ENCODE peak calls at places on chromosome 22, in nine cellular contexts. O is suprapubic skin, H is left ventricle myocardium inferior, W is right cardiac atrium, K is thoracic aorta, U is neural progenitor cell, J is A549, S is transverse colon, D is esophagus squamous epithelium. V is an unnamed sample. For H3K4me1, the result is how much of the 10 kb centered on the place peaks cover.

GRCh38 chr22:44632823-44633478 is 69.1 kb upstream of the PRR5 start:
- DNase-seq in S (no peak), O (no peak), J (no peak), W (no peak), K (no peak), U (no peak), H (no peak), D (no peak), V (no peak)

GRCh38 chr22:38733329-38734202 is 22.2 kb downstream of the SUN2 start:
- DNase-seq in O (no peak), H (peak), J (peak), D (no peak), W (no peak), S (peak), U (peak), K (no peak), V (no peak)

GRCh38 chr22:28935713-28936112 is 52.3 kb downstream of the ZNRF3 start:
- DNase-seq in H (no peak), W (no peak), O (no peak), D (no peak), K (no peak), U (no peak), J (no peak), S (no peak), V (no peak)

GRCh38 chr22:21730535-21731308 is 4.9 kb downstream of the YPEL1 start:
- DNase-seq in K (no peak), H (no peak), D (no peak), W (no peak), J (no peak), U (no peak), O (no peak), S (no peak), V (no peak)

GRCh38 chr22:29947410-29948387 is 64.7 kb downstream of the MTMR3 start:
- DNase-seq in O (no peak), J (no peak), S (no peak), D (no peak), K (no peak), W (no peak), U (no peak), H (no peak), V (no peak)

GRCh38 chr22:27349456-27349855 is 452.1 kb downstream of the MN1 start:
- DNase-seq in D (no peak), J (no peak), U (no peak), H (no peak), S (no peak), O (no peak), K (no peak), W (no peak), V (no peak)

GRCh38 chr22:21688706-21689381 is 23.0 kb downstream of the PPIL2 start:
- DNase-seq in O (no peak), J (no peak), K (no peak), H (no peak), S (no peak), D (no peak), U (no peak), W (no peak), V (no peak)

GRCh38 chr22:22168190-22168940 is 76.2 kb upstream of the VPREB1 start:
- DNase-seq in J (peak), W (no peak), O (no peak), H (no peak), U (peak), D (no peak), S (peak), K (no peak), V (no peak)

GRCh38 chr22:21726650-21727049 is 8.9 kb downstream of the YPEL1 start:
- DNase-seq in O (no peak), S (peak), H (no peak), D (no peak), W (no peak), U (peak), J (peak), K (no peak), V (no peak)

GRCh38 chr22:36329217-36330078 is 58.3 kb downstream of the MYH9 start:
- DNase-seq in W (peak), S (peak), U (peak), D (no peak), K (peak), J (peak), O (no peak), H (peak), V (peak)
- H3K4me3 ChIP-seq in W (no peak), S (no peak), U (peak), D (peak), K (peak), J (no peak), O (peak), H (peak), V (no peak)

GRCh38 chr22:24161909-24162308 is 19.4 kb upstream of the SUSD2 start:
- DNase-seq in J (no peak), S (no peak), K (no peak), H (peak), O (no peak), D (no peak), W (no peak), U (no peak), V (no peak)

GRCh38 chr22:24159650-24160049 is 21.6 kb upstream of the SUSD2 start:
- DNase-seq in O (no peak), J (no peak), K (no peak), U (no peak), H (no peak), S (no peak), D (no peak), W (no peak), V (no peak)

GRCh38 chr22:24162377-24162927 is 18.8 kb upstream of the SUSD2 start:
- DNase-seq in D (no peak), U (no peak), S (no peak), K (no peak), H (no peak), W (no peak), O (no peak), J (no peak), V (no peak)

GRCh38 chr22:24160546-24160945 is 20.7 kb upstream of the SUSD2 start:
- DNase-seq in S (no peak), U (no peak), H (peak), W (no peak), O (no peak), D (no peak), K (no peak), J (no peak), V (no peak)

GRCh38 chr22:24161485-24161884 is 19.8 kb upstream of the SUSD2 start:
- DNase-seq in W (no peak), J (no peak), U (no peak), D (no peak), S (no peak), H (no peak), O (no peak), K (no peak), V (no peak)
- H3K4me1 ChIP-seq in W (under half), J (under half), U (under half), D (half or more), S (under half), H (half or more), O (under half), K (under half), V (under half)

DNA sequence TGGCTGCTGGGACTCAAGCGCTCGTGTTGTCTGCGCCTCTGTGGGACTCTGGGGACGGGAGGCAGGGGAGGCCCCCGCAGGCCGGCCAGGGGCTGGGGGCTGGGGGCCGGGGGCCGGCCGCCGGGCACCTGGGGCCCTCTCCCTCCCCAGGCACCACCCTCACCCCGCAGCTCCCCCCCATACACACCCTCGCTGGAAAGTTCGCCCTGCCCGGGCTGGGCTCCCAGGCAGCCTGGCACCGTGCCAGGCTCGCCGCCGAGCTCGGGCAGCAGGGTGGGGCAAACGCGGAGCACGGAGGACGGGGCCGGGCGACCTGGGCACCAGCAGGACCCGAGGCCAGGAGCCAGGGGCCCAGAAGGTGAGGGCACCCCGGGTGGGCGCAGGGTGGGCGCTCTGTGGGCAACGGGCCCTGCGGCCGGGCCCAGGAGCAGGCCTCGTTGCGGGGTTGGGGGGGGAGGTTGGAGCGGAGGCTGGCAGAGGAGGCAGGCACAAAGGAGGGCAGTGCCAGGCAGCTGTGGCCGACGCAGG is 76.7 kb upstream of the WNT7B start:
- DNase-seq in S (peak), U (no peak), D (no peak), W (peak), H (peak), J (peak), K (no peak), O (peak), V (peak)
- H3K4me3 ChIP-seq in S (peak), U (no peak), D (peak), W (peak), H (peak), J (peak), K (peak), O (peak), V (peak)

GRCh38 chr22:19079691-19080090 is 42.5 kb downstream of the DGCR2 start:
- DNase-seq in S (no peak), K (no peak), U (no peak), O (peak), D (no peak), J (no peak), H (no peak), W (no peak), V (no peak)
- H3K4me1 ChIP-seq in S (under half), K (under half), U (under half), O (under half), D (under half), J (under half), H (under half), W (under half), V (under half)

DNA sequence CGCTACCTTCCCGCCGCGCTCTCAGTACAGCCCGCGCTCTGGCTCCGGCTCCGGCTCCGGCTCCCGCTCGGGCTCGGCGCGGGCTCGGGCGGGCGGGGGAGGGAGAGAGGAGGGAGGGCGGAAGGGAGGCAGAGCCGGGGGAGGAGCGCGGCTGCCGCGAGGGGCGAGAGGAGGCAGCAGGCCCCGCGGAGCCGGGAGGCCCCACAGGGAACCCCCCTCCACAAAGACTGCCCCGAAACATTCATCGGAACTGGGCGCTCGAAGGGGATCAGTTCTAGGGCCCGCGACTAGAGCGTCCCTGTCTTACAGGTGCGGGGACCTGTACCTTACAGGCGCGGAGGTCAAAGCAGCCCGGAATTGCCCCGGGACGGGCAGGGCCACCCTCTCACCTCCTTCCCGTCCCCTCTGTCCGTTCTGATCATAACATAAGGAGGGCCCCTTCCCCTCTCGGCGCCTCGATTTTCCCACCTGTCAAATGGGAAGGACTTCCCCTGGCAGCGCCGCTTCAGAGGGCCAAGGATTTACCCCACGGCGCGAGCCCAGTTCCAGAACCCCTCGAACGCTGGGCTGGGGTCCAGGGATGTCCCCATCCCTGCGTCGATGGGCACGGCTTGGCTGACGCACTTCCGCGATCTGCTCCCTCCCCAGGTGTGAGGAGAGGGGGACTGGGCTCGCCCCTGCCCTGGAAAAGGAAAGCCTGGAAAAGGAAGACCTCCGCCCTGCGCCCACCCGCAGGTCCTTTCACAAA is at the start of gene SHISA8:
- DNase-seq in D (no peak), W (peak), J (no peak), K (no peak), U (peak), O (no peak), H (peak), S (peak), V (no peak)
- H3K4me3 ChIP-seq in D (peak), W (peak), J (peak), K (peak), U (peak), O (peak), H (peak), S (no peak), V (no peak)

DNA sequence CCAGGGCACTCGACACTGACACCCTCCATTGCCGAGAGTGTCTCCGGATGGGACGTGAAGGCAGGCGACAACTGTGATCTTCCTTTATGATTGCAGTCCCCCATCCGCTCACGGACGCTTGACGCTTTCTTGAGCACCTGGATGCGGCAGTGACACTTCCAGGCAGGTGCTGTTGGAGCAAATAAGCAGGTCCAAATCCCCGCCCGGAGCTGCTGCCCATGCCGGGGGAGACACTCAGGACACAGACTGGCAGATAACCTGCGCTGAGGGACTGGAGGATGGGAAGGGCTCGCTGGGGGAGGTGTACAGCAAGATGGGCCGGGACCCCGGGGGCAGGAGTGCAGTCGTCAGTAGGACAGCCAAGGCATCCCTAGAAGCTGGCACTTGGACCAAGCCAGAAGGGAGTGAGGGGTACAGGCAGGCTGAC is 1403.5 kb downstream of the BRD1 start:
- DNase-seq in U (no peak), K (no peak), S (no peak), D (no peak), W (peak), O (peak), H (no peak), J (no peak), V (no peak)
- H3K4me1 ChIP-seq in U (under half), K (under half), S (under half), D (under half), W (under half), O (under half), H (under half), J (under half), V (under half)

DNA sequence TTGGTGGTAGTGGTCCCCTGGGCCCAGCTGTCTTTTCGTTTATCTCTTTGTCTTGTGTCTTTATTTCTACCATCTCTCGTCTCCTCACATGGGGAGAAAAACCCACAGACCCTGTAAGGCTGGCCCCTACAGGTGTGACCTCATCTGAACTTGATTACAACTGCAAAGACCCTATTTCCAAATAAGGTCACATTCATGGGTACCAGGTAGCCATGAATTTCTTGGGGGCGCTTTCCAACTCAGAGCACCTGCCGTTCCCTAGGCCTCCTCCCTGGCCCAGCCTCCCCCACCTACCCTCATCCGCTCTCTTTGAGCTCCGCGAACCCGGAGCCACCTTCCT is 14.0 kb upstream of the RRP7A start:
- DNase-seq in S (no peak), D (no peak), O (no peak), U (no peak), W (no peak), H (no peak), J (no peak), K (no peak), V (no peak)
- H3K4me3 ChIP-seq in S (no peak), D (peak), O (no peak), U (no peak), W (no peak), H (no peak), J (no peak), K (no peak), V (no peak)

GRCh38 chr22:24145446-24146189 is 35.7 kb upstream of the SUSD2 start:
- DNase-seq in H (no peak), W (peak), O (no peak), S (no peak), J (no peak), K (no peak), D (no peak), U (no peak), V (no peak)
- H3K4me1 ChIP-seq in H (half or more), W (under half), O (under half), S (half or more), J (under half), K (under half), D (half or more), U (under half), V (half or more)

GRCh38 chr22:42366815-42367581 is 65.2 kb downstream of the NFAM1 start:
- DNase-seq in D (no peak), J (no peak), H (peak), W (peak), K (no peak), O (no peak), U (no peak), S (peak), V (no peak)

GRCh38 chr22:42368379-42369249 is 63.6 kb downstream of the NFAM1 start:
- DNase-seq in O (no peak), S (peak), U (peak), W (peak), H (peak), K (no peak), D (no peak), J (no peak), V (no peak)

GRCh38 chr22:42369250-42370041 is 62.8 kb downstream of the NFAM1 start:
- DNase-seq in H (peak), K (peak), D (peak), W (peak), U (peak), J (peak), O (peak), S (peak), V (peak)

GRCh38 chr22:42367980-42368378 is 64.2 kb downstream of the NFAM1 start:
- DNase-seq in H (peak), K (no peak), U (no peak), D (no peak), O (no peak), J (no peak), S (peak), W (peak), V (no peak)

GRCh38 chr22:42371112-42371900 is 60.9 kb downstream of the NFAM1 start:
- DNase-seq in J (no peak), O (no peak), K (no peak), U (no peak), S (no peak), H (no peak), D (no peak), W (peak), V (no peak)
- H3K4me3 ChIP-seq in J (no peak), O (no peak), K (no peak), U (no peak), S (no peak), H (no peak), D (no peak), W (no peak), V (no peak)